ENCODE peak calls at places on chromosomes 11 and 22, in five cellular contexts. One of them, this sample, is unnamed.
A peak's percentile ranks its signal among the peaks of the same experiment; 100 is the strongest.

GRCh38 chr11:65479184-65480145 is 19.4 kb upstream of the MALAT1 start:
- DNase-seq in GM10248: peak; percentile 22
- DNase-seq in HFF-Myc: no peak
- DNase-seq in heart left ventricle: peak; percentile 79
- DNase-seq in neural crest cell: no peak
- DNase-seq in this sample: no peak

GRCh38 chr22:25360411-25360810 is 141.0 kb downstream of the CRYBB2 start:
- DNase-seq in GM10248: no peak
- DNase-seq in HFF-Myc: no peak
- DNase-seq in heart left ventricle: no peak
- DNase-seq in neural crest cell: no peak
- DNase-seq in this sample: no peak

GRCh38 chr22:42039271-42039670 is 31.3 kb downstream of the NAGA start:
- DNase-seq in GM10248: no peak
- DNase-seq in HFF-Myc: no peak
- DNase-seq in heart left ventricle: no peak
- DNase-seq in neural crest cell: no peak
- DNase-seq in this sample: no peak

GRCh38 chr11:126484266-126484665 is 128.8 kb downstream of the ST3GAL4 start:
- DNase-seq in GM10248: no peak
- DNase-seq in HFF-Myc: no peak
- DNase-seq in heart left ventricle: no peak
- DNase-seq in neural crest cell: no peak
- DNase-seq in this sample: no peak

GRCh38 chr22:44193537-44193896 is 12.8 kb downstream of the PARVG start:
- DNase-seq in GM10248: no peak
- DNase-seq in HFF-Myc: no peak
- DNase-seq in heart left ventricle: no peak
- DNase-seq in neural crest cell: no peak
- DNase-seq in this sample: no peak

GRCh38 chr11:12449961-12450715 is 72.8 kb downstream of the PARVA start:
- DNase-seq in GM10248: no peak
- DNase-seq in HFF-Myc: no peak
- DNase-seq in heart left ventricle: no peak
- DNase-seq in neural crest cell: no peak
- DNase-seq in this sample: no peak

GRCh38 chr11:78266451-78266850 is 77.7 kb downstream of the USP35 start:
- DNase-seq in GM10248: no peak
- DNase-seq in HFF-Myc: no peak
- DNase-seq in heart left ventricle: no peak
- DNase-seq in neural crest cell: no peak
- DNase-seq in this sample: no peak

GRCh38 chr11:72840780-72841179 is 26.6 kb downstream of the ATG16L2 start:
- DNase-seq in GM10248: no peak
- DNase-seq in HFF-Myc: no peak
- DNase-seq in heart left ventricle: no peak
- DNase-seq in neural crest cell: no peak
- DNase-seq in this sample: no peak

GRCh38 chr11:123377355-123377754 is 52.7 kb upstream of the GRAMD1B start:
- DNase-seq in GM10248: no peak
- DNase-seq in HFF-Myc: no peak
- DNase-seq in heart left ventricle: no peak
- DNase-seq in neural crest cell: no peak
- DNase-seq in this sample: no peak

GRCh38 chr11:16763746-16764145 is 25.3 kb downstream of the C11orf58 start:
- DNase-seq in GM10248: no peak
- DNase-seq in HFF-Myc: no peak
- DNase-seq in heart left ventricle: no peak
- DNase-seq in neural crest cell: no peak
- DNase-seq in this sample: no peak

GRCh38 chr11:3340025-3340424 is 38.9 kb downstream of the ZNF195 start:
- DNase-seq in GM10248: no peak
- DNase-seq in HFF-Myc: peak; percentile 6
- DNase-seq in heart left ventricle: no peak
- DNase-seq in neural crest cell: no peak
- DNase-seq in this sample: no peak

GRCh38 chr22:37898441-37899181 is 7.5 kb upstream of the MICALL1 start:
- DNase-seq in GM10248: no peak
- DNase-seq in HFF-Myc: no peak
- DNase-seq in heart left ventricle: no peak
- DNase-seq in neural crest cell: no peak
- DNase-seq in this sample: no peak

GRCh38 chr11:92251980-92252379 is 27.4 kb downstream of the FAT3 start:
- DNase-seq in GM10248: no peak
- DNase-seq in HFF-Myc: no peak
- DNase-seq in heart left ventricle: no peak
- DNase-seq in neural crest cell: no peak
- DNase-seq in this sample: no peak

GRCh38 chr11:16418698-16419097 is 62.4 kb upstream of the SOX6 start:
- DNase-seq in GM10248: no peak
- DNase-seq in HFF-Myc: no peak
- DNase-seq in heart left ventricle: no peak
- DNase-seq in neural crest cell: no peak
- DNase-seq in this sample: no peak

GRCh38 chr11:27848423-27848822 is 148.2 kb upstream of the BDNF start:
- DNase-seq in GM10248: no peak
- DNase-seq in HFF-Myc: no peak
- DNase-seq in heart left ventricle: no peak
- DNase-seq in neural crest cell: no peak
- DNase-seq in this sample: no peak

GRCh38 chr11:11279956-11280689 is 72.9 kb downstream of the CSNK2A3 start:
- DNase-seq in GM10248: no peak
- DNase-seq in HFF-Myc: no peak
- DNase-seq in heart left ventricle: no peak
- DNase-seq in neural crest cell: no peak
- DNase-seq in this sample: peak; percentile 67

GRCh38 chr11:58629857-58630256 is 7.4 kb downstream of the CNTF start:
- DNase-seq in GM10248: peak; percentile 58
- DNase-seq in HFF-Myc: no peak
- DNase-seq in heart left ventricle: no peak
- DNase-seq in neural crest cell: no peak
- DNase-seq in this sample: peak; percentile 18

GRCh38 chr11:6566704-6567370 is 36.6 kb downstream of the RRP8 start:
- DNase-seq in GM10248: no peak
- DNase-seq in HFF-Myc: no peak
- DNase-seq in heart left ventricle: no peak
- DNase-seq in neural crest cell: no peak
- DNase-seq in this sample: no peak

GRCh38 chr11:67472882-67473281 is 3.8 kb upstream of the TMEM134 start:
- DNase-seq in GM10248: no peak
- DNase-seq in HFF-Myc: no peak
- DNase-seq in heart left ventricle: no peak
- DNase-seq in neural crest cell: no peak
- DNase-seq in this sample: no peak

GRCh38 chr11:65571940-65572339 is 398 bp upstream of the FAM89B start:
- DNase-seq in GM10248: no peak
- DNase-seq in HFF-Myc: no peak
- DNase-seq in heart left ventricle: no peak
- DNase-seq in neural crest cell: no peak
- DNase-seq in this sample: no peak

GRCh38 chr11:119641991-119642745 is 86.8 kb downstream of the NECTIN1 start:
- DNase-seq in GM10248: peak; percentile 63
- DNase-seq in HFF-Myc: peak; percentile 9
- DNase-seq in heart left ventricle: no peak
- DNase-seq in neural crest cell: no peak
- DNase-seq in this sample: no peak

GRCh38 chr11:27997344-27997743 is 110.6 kb downstream of the KIF18A start:
- DNase-seq in GM10248: no peak
- DNase-seq in HFF-Myc: no peak
- DNase-seq in heart left ventricle: no peak
- DNase-seq in neural crest cell: no peak
- DNase-seq in this sample: no peak

GRCh38 chr11:12626616-12627015 is 47.6 kb upstream of the TEAD1 start:
- DNase-seq in GM10248: no peak
- DNase-seq in HFF-Myc: no peak
- DNase-seq in heart left ventricle: no peak
- DNase-seq in neural crest cell: no peak
- DNase-seq in this sample: no peak

GRCh38 chr11:109644158-109644557 is 222.2 kb downstream of the C11orf87 start:
- DNase-seq in GM10248: no peak
- DNase-seq in HFF-Myc: peak; percentile 5
- DNase-seq in heart left ventricle: peak; percentile 44
- DNase-seq in neural crest cell: no peak
- DNase-seq in this sample: no peak

GRCh38 chr11:78061088-78061920 is 2.4 kb upstream of the THRSP start:
- DNase-seq in GM10248: peak; percentile 9
- DNase-seq in HFF-Myc: no peak
- DNase-seq in heart left ventricle: peak; percentile 60
- DNase-seq in neural crest cell: no peak
- DNase-seq in this sample: no peak

GRCh38 chr11:2448661-2449547 is 4.1 kb downstream of the KCNQ1 start:
- DNase-seq in GM10248: no peak
- DNase-seq in HFF-Myc: no peak
- DNase-seq in heart left ventricle: peak; percentile 40
- DNase-seq in neural crest cell: no peak
- DNase-seq in this sample: no peak

GRCh38 chr11:8090756-8091155 is 9.7 kb downstream of the TUB start:
- DNase-seq in GM10248: peak; percentile 39
- DNase-seq in HFF-Myc: no peak
- DNase-seq in heart left ventricle: no peak
- DNase-seq in neural crest cell: peak; percentile 77
- DNase-seq in this sample: peak; percentile 75

GRCh38 chr11:116700586-116701220 is 72.1 kb downstream of the BUD13 start:
- DNase-seq in GM10248: no peak
- DNase-seq in HFF-Myc: no peak
- DNase-seq in heart left ventricle: no peak
- DNase-seq in neural crest cell: no peak
- DNase-seq in this sample: no peak

GRCh38 chr11:61369372-61370348 is 7.5 kb downstream of the TMEM138 start:
- DNase-seq in GM10248: peak; percentile 34
- DNase-seq in HFF-Myc: no peak
- DNase-seq in heart left ventricle: peak; percentile 44
- DNase-seq in neural crest cell: no peak
- DNase-seq in this sample: no peak

GRCh38 chr11:59787816-59788215 is 22.8 kb downstream of the MRPL16 start:
- DNase-seq in GM10248: no peak
- DNase-seq in HFF-Myc: no peak
- DNase-seq in heart left ventricle: no peak
- DNase-seq in neural crest cell: no peak
- DNase-seq in this sample: peak; percentile 16

GRCh38 chr11:1198766-1199688 is 23.8 kb upstream of the MUC5B start:
- DNase-seq in GM10248: no peak
- DNase-seq in HFF-Myc: no peak
- DNase-seq in heart left ventricle: no peak
- DNase-seq in neural crest cell: no peak
- DNase-seq in this sample: no peak

GRCh38 chr11:74442601-74443000 is 24.7 kb downstream of the KCNE3 start:
- DNase-seq in GM10248: no peak
- DNase-seq in HFF-Myc: no peak
- DNase-seq in heart left ventricle: no peak
- DNase-seq in neural crest cell: no peak
- DNase-seq in this sample: no peak

GRCh38 chr11:129283141-129283540 is 91.0 kb upstream of the ARHGAP32 start:
- DNase-seq in GM10248: no peak
- DNase-seq in HFF-Myc: no peak
- DNase-seq in heart left ventricle: no peak
- DNase-seq in neural crest cell: no peak
- DNase-seq in this sample: no peak

GRCh38 chr11:34111722-34112270 is 6.4 kb downstream of the NAT10 start:
- DNase-seq in GM10248: no peak
- DNase-seq in HFF-Myc: no peak
- DNase-seq in heart left ventricle: no peak
- DNase-seq in neural crest cell: no peak
- DNase-seq in this sample: no peak

GRCh38 chr22:19492504-19493174 is 12.9 kb downstream of the CDC45 start:
- DNase-seq in GM10248: no peak
- DNase-seq in HFF-Myc: no peak
- DNase-seq in heart left ventricle: no peak
- DNase-seq in neural crest cell: no peak
- DNase-seq in this sample: no peak

GRCh38 chr22:19494001-19494560 is 14.4 kb downstream of the CDC45 start:
- DNase-seq in GM10248: no peak
- DNase-seq in HFF-Myc: no peak
- DNase-seq in heart left ventricle: no peak
- DNase-seq in neural crest cell: no peak
- DNase-seq in this sample: no peak

GRCh38 chr22:19488884-19489843 is 9.4 kb downstream of the CDC45 start:
- DNase-seq in GM10248: no peak
- DNase-seq in HFF-Myc: no peak
- DNase-seq in heart left ventricle: no peak
- DNase-seq in neural crest cell: no peak
- DNase-seq in this sample: no peak

GRCh38 chr22:19488285-19488684 is 8.6 kb downstream of the CDC45 start:
- DNase-seq in GM10248: no peak
- DNase-seq in HFF-Myc: no peak
- DNase-seq in heart left ventricle: no peak
- DNase-seq in neural crest cell: no peak
- DNase-seq in this sample: no peak

DNA sequence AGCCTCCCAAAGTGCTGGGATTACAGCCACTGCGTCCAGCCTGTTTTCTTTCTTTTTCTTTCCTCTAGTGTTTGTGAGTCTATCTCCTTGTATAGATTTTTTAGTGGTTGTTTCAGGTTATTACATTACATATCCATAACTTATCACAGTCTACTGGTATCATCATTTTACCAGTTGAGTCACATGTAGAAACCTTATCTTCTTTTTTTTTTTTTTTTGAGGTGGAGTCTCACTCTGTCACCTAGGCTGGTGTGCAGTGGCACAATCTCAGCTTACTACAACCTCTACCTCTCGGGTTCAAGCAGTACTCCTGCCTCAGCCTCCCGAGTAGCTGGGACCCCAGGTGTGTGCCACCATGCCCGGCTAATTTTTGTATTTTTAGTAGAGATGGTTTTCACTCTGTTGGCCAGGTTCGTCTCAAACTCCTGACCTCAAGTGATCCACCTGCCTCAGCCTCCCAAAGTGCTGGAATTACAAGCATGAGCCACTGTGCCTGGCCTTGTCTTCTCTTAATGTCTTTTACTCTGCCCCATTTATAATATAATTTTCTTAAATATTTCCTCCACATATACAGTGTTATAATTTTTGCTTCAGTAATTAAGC is 11.0 kb downstream of the CDC45 start:
- DNase-seq in GM10248: no peak
- DNase-seq in HFF-Myc: no peak
- DNase-seq in heart left ventricle: no peak
- DNase-seq in neural crest cell: no peak
- DNase-seq in this sample: no peak
- TF ChIP-seq CTCF in GM10248: no peak
- TF ChIP-seq CTCF in HFF-Myc: no peak
- TF ChIP-seq CTCF in heart left ventricle: no peak
- TF ChIP-seq CTCF in neural crest cell: no peak
- TF ChIP-seq CTCF in this sample: no peak

GRCh38 chr11:69008774-69009440 is 4.1 kb downstream of the MRGPRF start:
- DNase-seq in GM10248: no peak
- DNase-seq in HFF-Myc: peak; percentile 85
- DNase-seq in heart left ventricle: peak; percentile 49
- DNase-seq in neural crest cell: no peak
- DNase-seq in this sample: no peak
- TF ChIP-seq CTCF in GM10248: no peak
- TF ChIP-seq CTCF in HFF-Myc: no peak
- TF ChIP-seq CTCF in heart left ventricle: no peak
- TF ChIP-seq CTCF in neural crest cell: no peak
- TF ChIP-seq CTCF in this sample: no peak

GRCh38 chr22:48968201-48968959 is 859.3 kb downstream of the BRD1 start:
- DNase-seq in GM10248: no peak
- DNase-seq in HFF-Myc: no peak
- DNase-seq in heart left ventricle: peak; percentile 2
- DNase-seq in neural crest cell: no peak
- DNase-seq in this sample: peak; percentile 30
- TF ChIP-seq CTCF in GM10248: peak; percentile 11
- TF ChIP-seq CTCF in HFF-Myc: no peak
- TF ChIP-seq CTCF in heart left ventricle: no peak
- TF ChIP-seq CTCF in neural crest cell: peak; percentile 68
- TF ChIP-seq CTCF in this sample: peak; percentile 80

GRCh38 chr11:111718436-111719325 is 47.5 kb downstream of the PPP2R1B start:
- DNase-seq in GM10248: no peak
- DNase-seq in HFF-Myc: no peak
- DNase-seq in heart left ventricle: no peak
- DNase-seq in neural crest cell: no peak
- DNase-seq in this sample: no peak
- TF ChIP-seq CTCF in GM10248: no peak
- TF ChIP-seq CTCF in HFF-Myc: no peak
- TF ChIP-seq CTCF in heart left ventricle: no peak
- TF ChIP-seq CTCF in neural crest cell: no peak
- TF ChIP-seq CTCF in this sample: no peak